ENCODE peak calls at places on chromosome 9, in five cellular contexts. D is DMS53, I is thoracic aorta, N is EL, Q is T follicular helper cell. A is an unnamed sample.

GRCh38 chr9:114433086-114433485 is 45.3 kb upstream of the AKNA start:
- DNase-seq in D (no peak), I (no peak), N (no peak), Q (no peak), A (no peak)

GRCh38 chr9:127796899-127797370 is 5.7 kb upstream of the FPGS start:
- DNase-seq in D (peak; percentile 46), I (no peak), N (peak; percentile 42), Q (no peak), A (no peak)

GRCh38 chr9:87445646-87446045 is 52.0 kb upstream of the DAPK1 start:
- DNase-seq in D (peak; percentile 49), I (no peak), N (peak; percentile 29), Q (peak; percentile 3), A (no peak)

GRCh38 chr9:81849631-81850259 is 78.5 kb upstream of the SPATA31D4 start:
- DNase-seq in D (no peak), I (no peak), N (no peak), Q (no peak), A (no peak)

GRCh38 chr9:105656131-105656921 is 5.9 kb upstream of the TAL2 start:
- DNase-seq in D (peak; percentile 65), I (no peak), N (peak; percentile 18), Q (no peak), A (no peak)

GRCh38 chr9:136045595-136046554 is 49.2 kb downstream of the NACC2 start:
- DNase-seq in D (no peak), I (no peak), N (no peak), Q (no peak), A (no peak)

GRCh38 chr9:69582544-69583297 is 89.5 kb downstream of the APBA1 start:
- DNase-seq in D (peak; percentile 38), I (no peak), N (no peak), Q (no peak), A (no peak)

GRCh38 chr9:27365977-27366376 is 69.0 kb upstream of the EQTN start:
- DNase-seq in D (no peak), I (no peak), N (no peak), Q (no peak), A (no peak)

GRCh38 chr9:76562511-76562911 is 103.5 kb downstream of the GCNT1 start:
- DNase-seq in D (no peak), I (no peak), N (peak; percentile 73), Q (no peak), A (no peak)

GRCh38 chr9:69816775-69817174 is 3.8 kb upstream of the CFAP95 start:
- DNase-seq in D (no peak), I (no peak), N (no peak), Q (no peak), A (no peak)

GRCh38 chr9:113946496-113947115 is 70.5 kb downstream of the ZNF618 start:
- DNase-seq in D (no peak), I (no peak), N (no peak), Q (no peak), A (no peak)

GRCh38 chr9:109880276-109881169 is 100.5 kb downstream of the PALM2AKAP2 start:
- DNase-seq in D (peak; percentile 35), I (no peak), N (peak; percentile 43), Q (no peak), A (peak; percentile 11)

GRCh38 chr9:6873862-6874261 is 116.1 kb downstream of the KDM4C start:
- DNase-seq in D (no peak), I (no peak), N (no peak), Q (no peak), A (no peak)

GRCh38 chr9:37066139-37066725 is 32.2 kb upstream of the PAX5 start:
- DNase-seq in D (no peak), I (no peak), N (no peak), Q (no peak), A (no peak)

GRCh38 chr9:94300470-94301301 is 27.8 kb downstream of the NUTM2F start:
- DNase-seq in D (no peak), I (no peak), N (no peak), Q (no peak), A (no peak)

GRCh38 chr9:91978739-91979414 is 28.8 kb upstream of the ROR2 start:
- DNase-seq in D (peak; percentile 51), I (no peak), N (peak; percentile 91), Q (no peak), A (no peak)

GRCh38 chr9:134839441-134840125 is 41.0 kb upstream of the FCN2 start:
- DNase-seq in D (no peak), I (no peak), N (no peak), Q (no peak), A (no peak)

GRCh38 chr9:83199240-83199639 is 136.3 kb upstream of the RASEF start:
- DNase-seq in D (peak; percentile 81), I (no peak), N (peak; percentile 16), Q (no peak), A (no peak)

GRCh38 chr9:113528088-113528487 is 64.6 kb downstream of the RGS3 start:
- DNase-seq in D (no peak), I (no peak), N (no peak), Q (no peak), A (no peak)

GRCh38 chr9:112384690-112385089 is 4.8 kb downstream of the HSDL2 start:
- DNase-seq in D (no peak), I (no peak), N (no peak), Q (no peak), A (no peak)

GRCh38 chr9:125549465-125550215 is 157.4 kb downstream of the MAPKAP1 start:
- DNase-seq in D (no peak), I (no peak), N (no peak), Q (no peak), A (no peak)

GRCh38 chr9:109319631-109320233 is 1.1 kb downstream of the EPB41L4B start:
- DNase-seq in D (peak; percentile 62), I (no peak), N (peak; percentile 34), Q (no peak), A (no peak)

GRCh38 chr9:33782395-33783152 is 12.8 kb upstream of the PRSS3 start:
- DNase-seq in D (peak; percentile 38), I (no peak), N (peak; percentile 69), Q (no peak), A (no peak)

GRCh38 chr9:99134893-99135341 is 30.0 kb downstream of the TGFBR1 start:
- DNase-seq in D (no peak), I (no peak), N (peak; percentile 71), Q (no peak), A (no peak)

GRCh38 chr9:85960688-85961093 is 19.7 kb downstream of the NAA35 start:
- DNase-seq in D (peak; percentile 30), I (no peak), N (no peak), Q (no peak), A (no peak)

GRCh38 chr9:71363286-71363961 is 242.0 kb upstream of the TRPM3 start:
- DNase-seq in D (no peak), I (no peak), N (peak; percentile 20), Q (no peak), A (no peak)